ENCODE peak calls at places on chromosomes 13 and 19, in four cellular contexts. O is BE2C, V is brain microvascular endothelial cell, U is transverse colon. H is an unnamed sample. For H3K36me3, the result is how much of the 10 kb centered on the place peaks cover.

GRCh38 chr19:32890841-32891240 is 21.3 kb upstream of the SLC7A9 start:
- DNase-seq in O (no peak), V (no peak), U (no peak), H (no peak)

GRCh38 chr19:50402544-50403301 is 16.0 kb upstream of the SPIB start:
- DNase-seq in O (no peak), V (no peak), U (no peak), H (no peak)

GRCh38 chr13:58097831-58098230 is 466.3 kb downstream of the PCDH17 start:
- DNase-seq in O (no peak), V (no peak), U (no peak), H (no peak)

GRCh38 chr19:47623151-47623920 is 14.4 kb downstream of the BICRA start:
- DNase-seq in O (no peak), V (no peak), U (no peak), H (no peak)

GRCh38 chr13:80249906-80250513 is 90.9 kb downstream of the SPRY2 start:
- DNase-seq in O (no peak), V (no peak), U (no peak), H (no peak)

GRCh38 chr19:39237200-39238184 is 7.3 kb downstream of the IFNL3 start:
- DNase-seq in O (peak), V (no peak), U (peak), H (peak)

GRCh38 chr19:33175886-33176669 is 18.1 kb upstream of the LRP3 start:
- DNase-seq in O (peak), V (no peak), U (no peak), H (no peak)

GRCh38 chr19:19206938-19207337 is 3.7 kb upstream of the NR2C2AP start:
- DNase-seq in O (no peak), V (no peak), U (no peak), H (no peak)

GRCh38 chr13:92657565-92657964 is 569.0 kb upstream of the GPC6 start:
- DNase-seq in O (no peak), V (no peak), U (no peak), H (no peak)

GRCh38 chr13:25143693-25144092 is 28.4 kb downstream of the AMER2 start:
- DNase-seq in O (no peak), V (no peak), U (no peak), H (no peak)

GRCh38 chr13:48318714-48319457 is 15.3 kb downstream of the RB1 start:
- DNase-seq in O (no peak), V (no peak), U (no peak), H (peak)

GRCh38 chr13:30105381-30105780 is 202.0 kb downstream of the KATNAL1 start:
- DNase-seq in O (no peak), V (no peak), U (no peak), H (no peak)

GRCh38 chr19:44720945-44721344 is 22.0 kb downstream of the CEACAM16 start:
- DNase-seq in O (no peak), V (no peak), U (no peak), H (no peak)

GRCh38 chr19:48819366-48819816 is 8.6 kb upstream of the BCAT2 start:
- DNase-seq in O (no peak), V (no peak), U (peak), H (no peak)

GRCh38 chr13:91242652-91243051 is 104.8 kb upstream of the MIR17HG start:
- DNase-seq in O (no peak), V (no peak), U (no peak), H (no peak)

GRCh38 chr13:23966691-23967615 is 69.7 kb upstream of the C1QTNF9B start:
- DNase-seq in O (no peak), V (no peak), U (no peak), H (peak)

GRCh38 chr19:33071887-33072286 is 7.2 kb upstream of the RHPN2 start:
- DNase-seq in O (no peak), V (peak), U (peak), H (no peak)

GRCh38 chr19:43777163-43777700 is 3.5 kb downstream of the KCNN4 start:
- DNase-seq in O (no peak), V (no peak), U (no peak), H (no peak)

GRCh38 chr13:88196106-88196505 is 524.9 kb downstream of the SLITRK5 start:
- DNase-seq in O (peak), V (no peak), U (no peak), H (no peak)

GRCh38 chr19:38211206-38211605 is 12.8 kb downstream of the DPF1 start:
- DNase-seq in O (no peak), V (no peak), U (no peak), H (no peak)
- TF ChIP-seq CTCF in O (no peak), V (peak), U (no peak), H (no peak)

GRCh38 chr19:409515-410242 is 732 bp upstream of the C2CD4C start:
- DNase-seq in O (no peak), V (no peak), U (no peak), H (no peak)

GRCh38 chr19:409006-409514 is at the start of gene C2CD4C:
- DNase-seq in O (no peak), V (no peak), U (no peak), H (no peak)

GRCh38 chr19:407501-408440 is 1.2 kb downstream of the C2CD4C start:
- DNase-seq in O (no peak), V (no peak), U (no peak), H (no peak)

GRCh38 chr19:406999-407491 is 1.9 kb downstream of the C2CD4C start:
- DNase-seq in O (no peak), V (no peak), U (no peak), H (no peak)

GRCh38 chr19:408441-409005 is 424 bp downstream of the C2CD4C start:
- DNase-seq in O (no peak), V (no peak), U (no peak), H (no peak)
- H3K4me3 ChIP-seq in O (no peak), V (no peak), U (peak), H (no peak)

GRCh38 chr19:10818306-10819123 is 17.5 kb downstream of the TMED1 start:
- DNase-seq in O (no peak), V (no peak), U (no peak), H (no peak)
- H3K36me3 ChIP-seq in O (under half), V (under half), U (under half), H (under half)

DNA sequence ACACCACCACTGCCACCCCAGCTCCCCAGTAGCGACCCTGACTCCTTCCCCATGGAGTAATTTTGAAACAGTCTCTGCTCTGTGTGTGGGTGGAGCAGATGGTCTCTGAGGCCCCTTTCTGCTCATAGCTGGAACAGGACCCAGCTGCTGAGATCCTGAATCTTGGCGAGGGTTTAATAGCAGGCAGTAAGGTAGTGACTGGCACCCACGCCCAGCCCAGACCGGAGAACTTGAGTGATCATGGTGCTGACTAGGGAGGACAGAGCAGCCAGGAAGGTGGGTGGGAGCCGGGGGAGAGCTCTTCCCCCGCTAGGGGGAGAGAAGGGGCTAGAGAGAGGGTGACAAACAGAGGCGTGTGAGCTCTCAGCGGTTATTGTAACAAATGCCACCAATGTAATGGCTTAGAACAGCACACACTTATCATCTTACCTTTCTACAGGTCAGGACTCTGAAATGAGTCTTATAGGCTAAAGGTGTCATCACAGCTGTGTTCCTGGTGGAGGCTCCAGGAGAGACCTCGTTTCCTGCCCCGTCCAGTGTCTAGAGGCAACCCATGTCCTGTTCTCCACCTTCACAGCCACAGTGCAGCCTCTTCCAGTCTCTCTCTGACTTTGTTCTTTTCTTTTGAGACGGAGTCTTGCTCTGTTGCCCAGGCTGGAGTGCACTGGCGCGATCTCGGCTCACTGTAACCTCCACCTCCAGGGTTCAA is 7.2 kb upstream of the ACER1 start:
- DNase-seq in O (no peak), V (no peak), U (no peak), H (no peak)
- TF ChIP-seq CTCF in O (peak), V (no peak), U (no peak), H (peak)

DNA sequence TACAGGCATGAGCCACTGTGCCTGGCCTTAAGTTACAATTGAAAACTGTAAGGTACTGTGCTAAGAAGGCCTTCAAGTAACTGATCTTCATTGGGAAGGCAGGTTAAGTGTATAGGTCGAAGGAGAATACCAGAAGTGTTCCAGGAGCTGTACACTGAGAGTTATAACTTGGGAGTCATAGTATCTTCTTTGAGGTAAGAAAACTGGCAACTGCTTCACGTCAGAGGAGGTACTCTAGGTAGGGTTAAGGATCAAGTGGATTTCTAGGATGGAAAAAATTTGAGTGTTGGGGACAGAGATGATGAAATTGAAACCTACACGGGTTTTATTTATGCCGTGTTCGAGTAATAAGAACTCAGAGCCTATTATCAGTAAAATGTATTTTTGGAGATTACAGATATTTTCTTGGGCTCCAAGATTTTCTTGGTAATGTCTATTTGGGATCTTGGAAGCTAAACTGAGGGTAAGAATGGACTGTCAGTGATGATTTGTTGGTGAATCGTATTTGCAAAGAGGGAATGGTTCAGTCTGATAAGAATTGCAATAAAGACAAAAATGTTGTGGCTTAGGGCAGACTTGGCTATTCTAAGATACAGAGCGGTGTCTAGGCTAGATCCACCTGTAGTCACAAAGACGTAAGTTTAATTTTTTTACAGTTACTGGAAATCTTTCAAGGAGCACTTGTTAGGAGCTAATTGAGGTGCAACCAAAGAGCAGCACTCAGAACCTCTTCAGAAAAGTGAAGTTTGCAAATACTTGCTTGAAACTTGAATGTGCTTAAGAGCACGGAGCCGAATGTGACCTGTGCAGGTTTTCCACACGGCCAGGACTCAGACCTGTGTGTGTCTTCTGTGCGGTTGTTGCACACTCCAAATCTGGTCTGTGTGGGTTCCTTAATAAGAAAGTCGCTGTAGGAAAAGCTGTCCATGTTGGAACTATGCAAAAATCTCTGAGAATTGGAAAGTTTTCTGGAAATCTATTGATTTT is 102.5 kb downstream of the URI1 start:
- DNase-seq in O (no peak), V (no peak), U (no peak), H (no peak)
- H3K4me3 ChIP-seq in O (no peak), V (no peak), U (no peak), H (no peak)

GRCh38 chr19:13960863-13961784 is 8.8 kb downstream of the DCAF15 start:
- DNase-seq in O (no peak), V (no peak), U (no peak), H (no peak)
- H3K36me3 ChIP-seq in O (half or more), V (under half), U (under half), H (under half)

GRCh38 chr13:28817204-28817603 is 2.9 kb upstream of the MTUS2 start:
- DNase-seq in O (no peak), V (no peak), U (no peak), H (no peak)
- TF ChIP-seq CTCF in O (peak), V (no peak), U (no peak), H (no peak)

GRCh38 chr19:4343845-4344713 is 717 bp downstream of the MPND start:
- DNase-seq in O (no peak), V (no peak), U (no peak), H (no peak)

GRCh38 chr19:4345656-4346383 is 2.5 kb downstream of the MPND start:
- DNase-seq in O (no peak), V (no peak), U (no peak), H (no peak)

GRCh38 chr19:4350726-4351125 is 7.4 kb downstream of the MPND start:
- DNase-seq in O (no peak), V (no peak), U (no peak), H (no peak)

GRCh38 chr19:4350111-4350510 is 6.7 kb downstream of the MPND start:
- DNase-seq in O (no peak), V (no peak), U (no peak), H (no peak)

GRCh38 chr19:4347521-4347920 is 4.2 kb downstream of the MPND start:
- DNase-seq in O (no peak), V (no peak), U (no peak), H (no peak)
- H3K4me3 ChIP-seq in O (no peak), V (no peak), U (no peak), H (no peak)

DNA sequence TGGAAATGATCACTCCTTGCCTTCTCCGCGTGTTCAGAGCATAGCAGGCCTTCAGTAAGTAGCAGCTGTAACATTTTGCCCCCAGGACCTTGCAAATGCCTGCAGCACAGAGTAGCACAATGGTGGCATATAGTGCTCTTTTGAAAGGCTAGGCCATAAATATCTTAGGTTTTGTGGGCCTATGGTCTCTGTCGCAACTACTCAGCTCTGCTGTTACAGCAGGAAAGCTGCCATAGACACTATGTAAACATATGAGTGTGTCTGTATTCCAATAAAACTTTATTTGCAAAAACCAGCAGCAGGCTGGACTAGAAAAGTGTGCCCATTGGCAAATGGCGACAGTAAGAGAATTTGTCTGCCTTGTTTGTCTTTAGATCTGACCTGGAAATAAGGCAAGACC is 9.4 kb downstream of the ITPKC start:
- DNase-seq in O (no peak), V (no peak), U (no peak), H (no peak)
- H3K36me3 ChIP-seq in O (under half), V (half or more), U (under half), H (under half)

GRCh38 chr13:56347014-56347413 is 793.7 kb upstream of the PRR20A start:
- DNase-seq in O (no peak), V (no peak), U (no peak), H (no peak)

GRCh38 chr13:56352901-56353300 is 787.8 kb upstream of the PRR20A start:
- DNase-seq in O (no peak), V (no peak), U (no peak), H (no peak)

GRCh38 chr13:56352356-56352755 is 788.4 kb upstream of the PRR20A start:
- DNase-seq in O (no peak), V (no peak), U (no peak), H (no peak)

GRCh38 chr13:56349866-56350265 is 790.9 kb upstream of the PRR20A start:
- DNase-seq in O (no peak), V (no peak), U (no peak), H (no peak)

DNA sequence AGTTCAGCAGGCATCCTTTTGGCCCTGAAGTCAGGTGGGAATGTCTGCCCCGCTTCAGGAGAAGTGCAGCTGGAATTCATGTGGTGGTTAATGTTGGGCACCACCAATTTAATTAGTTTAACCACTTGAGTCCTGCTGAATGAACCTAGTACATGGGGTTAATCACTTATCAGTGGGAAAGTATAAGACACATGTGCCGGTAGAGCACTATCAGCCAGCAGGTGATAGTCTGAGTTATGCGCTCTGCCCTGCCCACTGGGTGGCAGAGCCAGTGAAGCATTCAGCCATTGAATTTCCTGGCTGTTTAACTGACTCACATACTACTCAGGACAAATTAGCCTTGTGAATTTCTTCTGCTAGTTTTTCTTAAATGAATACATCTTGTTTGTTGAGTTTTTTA is 789.7 kb upstream of the PRR20A start:
- DNase-seq in O (peak), V (no peak), U (no peak), H (no peak)
- TF ChIP-seq CTCF in O (peak), V (no peak), U (no peak), H (no peak)